ENCODE peak calls at places on chromosome 5, in ten cellular contexts. E is HCT116; W is T-helper 17 cell; Z is nucleus accumbens; K is CD4-positive, CD25-positive, alpha-beta regulatory T cell; G is lung; D is CD8-positive, alpha-beta memory T cell; B is hypothalamus; P is HTR-8/SVneo; X is GM23248. Q is an unnamed sample.

GRCh38 chr5:82560546-82560945 is 282.4 kb upstream of the RPS23 start:
- DNase-seq in E (no peak), W (no peak), Z (no peak), K (no peak), G (no peak), D (no peak), B (no peak), P (no peak), X (no peak), Q (no peak)

GRCh38 chr5:156383510-156383909 is 56.5 kb downstream of the SGCD start:
- DNase-seq in E (no peak), W (no peak), Z (no peak), K (no peak), G (no peak), D (no peak), B (no peak), P (no peak), X (peak; percentile 90), Q (no peak)

GRCh38 chr5:174549254-174549653 is 175.1 kb upstream of the MSX2 start:
- DNase-seq in E (no peak), W (no peak), Z (no peak), K (no peak), G (no peak), D (no peak), B (no peak), P (no peak), X (peak; percentile 25), Q (no peak)

GRCh38 chr5:58871648-58872242 is 288.9 kb downstream of the RAB3C start:
- DNase-seq in E (peak; percentile 28), W (peak; percentile 17), Z (no peak), K (peak; percentile 12), G (no peak), D (no peak), B (no peak), P (peak; percentile 31), X (peak; percentile 47), Q (no peak)

GRCh38 chr5:178624626-178625546 is 2.0 kb downstream of the CLK4 start:
- DNase-seq in E (no peak), W (no peak), Z (no peak), K (no peak), G (no peak), D (no peak), B (no peak), P (no peak), X (peak; percentile 73), Q (no peak)

GRCh38 chr5:92353107-92354030 is 970.3 kb upstream of the ARRDC3 start:
- DNase-seq in E (no peak), W (no peak), Z (no peak), K (no peak), G (no peak), D (no peak), B (no peak), P (no peak), X (peak; percentile 56), Q (no peak)

GRCh38 chr5:142181547-142182191 is 73.1 kb downstream of the NDFIP1 start:
- DNase-seq in E (no peak), W (no peak), Z (no peak), K (no peak), G (no peak), D (no peak), B (no peak), P (no peak), X (no peak), Q (no peak)

GRCh38 chr5:119343766-119344165 is 12.1 kb upstream of the TNFAIP8 start:
- DNase-seq in E (no peak), W (no peak), Z (no peak), K (no peak), G (no peak), D (no peak), B (no peak), P (no peak), X (no peak), Q (peak; percentile 36)

GRCh38 chr5:109589983-109590382 is 99.7 kb upstream of the MAN2A1 start:
- DNase-seq in E (no peak), W (no peak), Z (no peak), K (peak; percentile 13), G (no peak), D (peak; percentile 2), B (no peak), P (no peak), X (peak; percentile 2), Q (no peak)

GRCh38 chr5:68215888-68216736 is 556 bp downstream of the PIK3R1 start:
- DNase-seq in E (no peak), W (peak; percentile 25), Z (peak; percentile 61), K (peak; percentile 89), G (peak; percentile 59), D (no peak), B (no peak), P (peak; percentile 35), X (peak; percentile 81), Q (peak; percentile 60)

GRCh38 chr5:128084228-128085167 is 932 bp downstream of the SLC12A2 start:
- DNase-seq in E (no peak), W (peak; percentile 18), Z (peak; percentile 28), K (peak; percentile 52), G (peak; percentile 37), D (peak; percentile 44), B (no peak), P (peak; percentile 15), X (peak; percentile 58), Q (peak; percentile 45)

GRCh38 chr5:161278739-161279660 is 267.5 kb downstream of the GABRB2 start:
- DNase-seq in E (no peak), W (no peak), Z (no peak), K (no peak), G (no peak), D (no peak), B (no peak), P (no peak), X (no peak), Q (no peak)

GRCh38 chr5:64958757-64959391 is 190.1 kb downstream of the CWC27 start:
- DNase-seq in E (peak; percentile 7), W (no peak), Z (no peak), K (peak; percentile 29), G (no peak), D (no peak), B (no peak), P (peak; percentile 10), X (peak; percentile 77), Q (no peak)

GRCh38 chr5:83157120-83157519 is 79.8 kb downstream of the XRCC4 start:
- DNase-seq in E (no peak), W (no peak), Z (no peak), K (no peak), G (no peak), D (no peak), B (no peak), P (no peak), X (no peak), Q (no peak)

GRCh38 chr5:158880514-158881001 is 219.2 kb downstream of the EBF1 start:
- DNase-seq in E (no peak), W (no peak), Z (no peak), K (no peak), G (no peak), D (no peak), B (no peak), P (no peak), X (peak; percentile 3), Q (no peak)

GRCh38 chr5:1983401-1983800 is 100.7 kb upstream of the IRX4 start:
- DNase-seq in E (no peak), W (no peak), Z (no peak), K (no peak), G (peak; percentile 17), D (no peak), B (no peak), P (no peak), X (no peak), Q (no peak)

GRCh38 chr5:131316026-131316425 is 52.2 kb downstream of the CDC42SE2 start:
- DNase-seq in E (no peak), W (no peak), Z (no peak), K (no peak), G (no peak), D (no peak), B (no peak), P (no peak), X (no peak), Q (no peak)

GRCh38 chr5:123776761-123777160 is 264.8 kb downstream of the CSNK1G3 start:
- DNase-seq in E (no peak), W (no peak), Z (no peak), K (no peak), G (no peak), D (no peak), B (no peak), P (no peak), X (peak; percentile 85), Q (no peak)

GRCh38 chr5:73030531-73030930 is 74.7 kb downstream of the FCHO2 start:
- DNase-seq in E (no peak), W (no peak), Z (no peak), K (no peak), G (no peak), D (no peak), B (no peak), P (no peak), X (peak; percentile 32), Q (no peak)

GRCh38 chr5:6714221-6715041 is 1.2 kb downstream of the TENT4A start:
- DNase-seq in E (no peak), W (no peak), Z (no peak), K (peak; percentile 36), G (peak; percentile 29), D (peak; percentile 19), B (no peak), P (no peak), X (peak; percentile 69), Q (peak; percentile 28)

GRCh38 chr5:35859101-35859661 is 2.5 kb downstream of the IL7R start:
- DNase-seq in E (no peak), W (no peak), Z (no peak), K (peak; percentile 57), G (no peak), D (peak; percentile 61), B (no peak), P (no peak), X (peak; percentile 38), Q (no peak)

GRCh38 chr5:36491860-36492259 is 114.5 kb upstream of the SLC1A3 start:
- DNase-seq in E (no peak), W (no peak), Z (no peak), K (no peak), G (peak; percentile 35), D (no peak), B (no peak), P (no peak), X (no peak), Q (no peak)

GRCh38 chr5:102998224-102998623 is 121.7 kb downstream of the GIN1 start:
- DNase-seq in E (no peak), W (no peak), Z (no peak), K (no peak), G (no peak), D (no peak), B (no peak), P (no peak), X (no peak), Q (no peak)

GRCh38 chr5:171386861-171387254 is 791 bp upstream of the NPM1 start:
- DNase-seq in E (no peak), W (no peak), Z (no peak), K (no peak), G (no peak), D (no peak), B (no peak), P (no peak), X (no peak), Q (no peak)

GRCh38 chr5:18394154-18394804 is 760.0 kb downstream of the TAF11L14 start:
- DNase-seq in E (no peak), W (peak; percentile 7), Z (peak; percentile 54), K (no peak), G (peak; percentile 66), D (no peak), B (peak; percentile 8), P (peak; percentile 60), X (peak; percentile 78), Q (no peak)

GRCh38 chr5:84585218-84585617 is 200.5 kb upstream of the EDIL3 start:
- DNase-seq in E (no peak), W (no peak), Z (no peak), K (no peak), G (no peak), D (no peak), B (no peak), P (no peak), X (no peak), Q (no peak)

GRCh38 chr5:15933481-15934207 is 245.9 kb downstream of the MARCHF11 start:
- DNase-seq in E (no peak), W (no peak), Z (no peak), K (no peak), G (no peak), D (no peak), B (no peak), P (no peak), X (no peak), Q (no peak)

GRCh38 chr5:91383956-91384300 is 811 bp upstream of the ARRDC3 start:
- DNase-seq in E (no peak), W (no peak), Z (no peak), K (no peak), G (no peak), D (no peak), B (no peak), P (no peak), X (peak; percentile 51), Q (no peak)